ENCODE peak calls at places on chromosomes 7 and 10, in eight cellular contexts. J is heart right ventricle, L is psoas muscle, B is sigmoid colon, W is upper lobe of left lung, I is heart left ventricle, H is uterus, R is keratinocyte. Q is an unnamed sample.

GRCh38 chr7:128883622-128884549 is 21.2 kb downstream of the ATP6V1F start:
- DNase-seq in H (peak), R (no peak), J (peak), B (peak), I (peak), W (peak), L (peak), Q (peak)

GRCh38 chr10:91088300-91089140 is 131.9 kb upstream of the PCGF5 start:
- DNase-seq in R (no peak), H (no peak), J (peak), I (peak), W (no peak), B (no peak), L (no peak), Q (no peak)

GRCh38 chr7:26090927-26091519 is 61.0 kb upstream of the NFE2L3 start:
- DNase-seq in I (no peak), W (no peak), L (no peak), B (no peak), H (no peak), R (no peak), J (no peak), Q (no peak)

GRCh38 chr7:23570592-23571200 is 26.5 kb upstream of the CCDC126 start:
- DNase-seq in B (peak), I (peak), J (peak), H (peak), L (peak), R (peak), W (peak), Q (peak)

GRCh38 chr7:132411142-132411541 is 165.1 kb downstream of the PLXNA4 start:
- DNase-seq in J (no peak), H (no peak), I (no peak), W (no peak), L (no peak), B (no peak), R (no peak), Q (no peak)

GRCh38 chr10:33406596-33406995 is 72.1 kb upstream of the NRP1 start:
- DNase-seq in H (no peak), L (no peak), R (no peak), J (no peak), W (no peak), B (no peak), I (no peak), Q (no peak)

GRCh38 chr10:112383325-112383724 is 9.4 kb downstream of the ACSL5 start:
- DNase-seq in R (no peak), H (no peak), L (no peak), I (no peak), W (peak), B (no peak), J (no peak), Q (no peak)

GRCh38 chr10:16585103-16585502 is 63.4 kb upstream of the C1QL3 start:
- DNase-seq in L (no peak), J (no peak), B (no peak), H (no peak), R (no peak), I (no peak), W (no peak), Q (no peak)

GRCh38 chr10:112232670-112233069 is 49.1 kb upstream of the GPAM start:
- DNase-seq in H (no peak), L (no peak), W (peak), I (no peak), J (no peak), B (no peak), R (no peak), Q (no peak)

GRCh38 chr7:40836218-40836617 is 701.4 kb downstream of the SUGCT start:
- DNase-seq in H (no peak), J (no peak), B (no peak), I (no peak), W (no peak), R (no peak), L (no peak), Q (no peak)

GRCh38 chr10:103130910-103131309 is 62.2 kb downstream of the NT5C2 start:
- DNase-seq in W (no peak), B (no peak), J (no peak), L (no peak), H (no peak), R (no peak), I (no peak), Q (no peak)

GRCh38 chr7:5276611-5277010 is 6.1 kb upstream of the SLC29A4 start:
- DNase-seq in J (no peak), W (no peak), I (no peak), R (no peak), H (no peak), L (no peak), B (no peak), Q (no peak)

GRCh38 chr7:25856056-25856780 is 295.8 kb upstream of the NFE2L3 start:
- DNase-seq in W (no peak), R (no peak), J (no peak), B (no peak), H (peak), I (no peak), L (no peak), Q (no peak)

GRCh38 chr7:131074043-131074442 is 253.6 kb upstream of the MKLN1 start:
- DNase-seq in H (no peak), B (no peak), L (no peak), J (no peak), W (no peak), I (no peak), R (no peak), Q (no peak)

GRCh38 chr10:131729361-131729760 is 171.4 kb upstream of the PPP2R2D start:
- DNase-seq in B (no peak), I (no peak), L (peak), H (no peak), J (no peak), W (no peak), R (no peak), Q (no peak)

GRCh38 chr7:47191876-47192291 is 390.0 kb downstream of the TNS3 start:
- DNase-seq in J (no peak), W (peak), H (no peak), R (no peak), I (no peak), L (no peak), B (no peak), Q (no peak)

DNA sequence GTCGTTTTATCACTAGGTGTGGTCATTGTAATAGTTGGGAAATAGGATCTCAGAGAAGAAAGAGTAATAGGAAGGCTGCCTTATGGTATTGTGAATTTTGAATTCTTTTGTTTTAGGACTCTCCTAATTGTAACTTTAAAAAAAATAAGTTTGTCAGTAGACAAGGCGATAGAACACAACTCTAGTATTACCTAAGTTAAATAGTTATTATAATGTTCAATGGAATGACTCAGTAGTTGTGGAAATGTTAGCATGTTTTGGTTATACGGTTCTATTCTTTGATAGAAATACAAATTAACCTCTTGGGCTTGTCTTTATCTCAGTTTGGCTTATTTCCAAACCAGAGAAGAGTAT is 1.4 kb downstream of the DNAH11 start:
- DNase-seq in B (no peak), I (no peak), L (no peak), H (no peak), J (no peak), R (no peak), W (no peak), Q (no peak)
- H3K27ac ChIP-seq in B (no peak), I (no peak), L (no peak), H (no peak), J (no peak), R (no peak), W (no peak), Q (no peak)

GRCh38 chr10:37777056-37777455 is 80.4 kb downstream of the ZNF248 start:
- DNase-seq in R (no peak), W (no peak), J (no peak), I (no peak), L (no peak), B (no peak), H (no peak), Q (no peak)
- H3K27ac ChIP-seq in R (no peak), W (no peak), J (no peak), I (no peak), L (no peak), B (no peak), H (no peak), Q (no peak)

GRCh38 chr10:122170802-122171201 is 100.3 kb upstream of the BTBD16 start:
- DNase-seq in H (no peak), J (no peak), B (no peak), R (no peak), I (no peak), W (no peak), L (no peak), Q (peak)
- H3K27ac ChIP-seq in H (no peak), J (peak), B (peak), R (no peak), I (peak), W (no peak), L (peak), Q (no peak)

DNA sequence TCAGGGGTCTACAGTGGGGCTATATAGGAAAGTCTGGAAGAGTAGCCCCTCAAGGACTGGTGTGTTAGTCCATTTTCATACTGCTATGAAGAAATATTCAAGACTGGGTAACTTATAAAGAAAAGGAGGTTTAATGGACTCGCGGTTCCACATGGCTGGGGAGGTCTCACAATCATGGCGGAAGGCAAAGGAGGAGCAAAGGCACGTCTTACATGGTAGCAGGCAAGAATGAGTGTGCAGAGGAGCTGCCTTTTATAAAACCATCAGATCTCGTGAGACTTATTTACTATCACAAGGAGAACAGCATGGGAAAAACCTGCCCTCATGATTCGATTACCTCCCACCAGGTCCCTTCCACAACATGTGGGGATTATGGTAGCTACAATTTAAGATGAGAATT is 3.0 kb downstream of the FKBP14 start:
- DNase-seq in H (no peak), B (no peak), I (no peak), W (no peak), J (no peak), L (no peak), R (no peak), Q (no peak)
- H3K27ac ChIP-seq in H (no peak), B (no peak), I (no peak), W (no peak), J (no peak), L (no peak), R (no peak), Q (no peak)

GRCh38 chr7:107785170-107785569 is 17.9 kb downstream of the SLC26A3 start:
- DNase-seq in W (no peak), J (no peak), I (no peak), B (no peak), R (no peak), H (no peak), L (no peak), Q (no peak)
- H3K27ac ChIP-seq in W (no peak), J (no peak), I (peak), B (peak), R (no peak), H (peak), L (no peak), Q (no peak)

Q was measured in kidney.